ENCODE peak calls at places on chromosomes 1 and 21, in five cellular contexts. A is CD8-positive, alpha-beta memory T cell; S is PC-3; D is stomach; U is heart right ventricle. R is an unnamed sample.

GRCh38 chr1:3070654-3071506 is 1.9 kb downstream of the PRDM16 start:
- DNase-seq in A (no peak), S (no peak), D (no peak), U (no peak), R (no peak)

GRCh38 chr1:182413969-182414368 is 13.5 kb upstream of the TEDDM1 start:
- DNase-seq in A (no peak), S (no peak), D (no peak), U (no peak), R (no peak)

GRCh38 chr1:35364732-35365131 is 96.2 kb downstream of the ZMYM4 start:
- DNase-seq in A (no peak), S (no peak), D (no peak), U (no peak), R (no peak)

GRCh38 chr1:22119626-22120468 is 23.1 kb downstream of the WNT4 start:
- DNase-seq in A (no peak), S (no peak), D (no peak), U (no peak), R (no peak)

GRCh38 chr1:242033331-242033956 is 34.5 kb upstream of the MAP1LC3C start:
- DNase-seq in A (no peak), S (no peak), D (no peak), U (no peak), R (no peak)

GRCh38 chr1:182149411-182149965 is 88.0 kb upstream of the ZNF648 start:
- DNase-seq in A (no peak), S (no peak), D (peak), U (no peak), R (no peak)

GRCh38 chr1:61094677-61095076 is 12.3 kb downstream of the NFIA start:
- DNase-seq in A (no peak), S (no peak), D (no peak), U (no peak), R (no peak)

GRCh38 chr1:11280719-11281376 is 7.8 kb downstream of the UBIAD1 start:
- DNase-seq in A (no peak), S (no peak), D (no peak), U (no peak), R (no peak)

GRCh38 chr21:46154955-46155513 is 345 bp downstream of the FTCD start:
- DNase-seq in A (no peak), S (no peak), D (no peak), U (no peak), R (no peak)

GRCh38 chr1:116951175-116951935 is 41.6 kb downstream of the PTGFRN start:
- DNase-seq in A (no peak), S (peak), D (no peak), U (peak), R (no peak)

GRCh38 chr1:33222381-33222780 is 33.9 kb upstream of the ZNF362 start:
- DNase-seq in A (no peak), S (no peak), D (no peak), U (no peak), R (no peak)

GRCh38 chr1:229597877-229598276 is 28.0 kb downstream of the TAF5L start:
- DNase-seq in A (no peak), S (no peak), D (no peak), U (no peak), R (no peak)

GRCh38 chr21:46179708-46180078 is 4.6 kb downstream of the SPATC1L start:
- DNase-seq in A (no peak), S (no peak), D (no peak), U (peak), R (no peak)

GRCh38 chr1:91402023-91402422 is 2.6 kb downstream of the HFM1 start:
- DNase-seq in A (no peak), S (peak), D (no peak), U (no peak), R (no peak)

GRCh38 chr1:168739908-168740307 is 10.9 kb upstream of the DPT start:
- DNase-seq in A (no peak), S (no peak), D (no peak), U (no peak), R (no peak)

GRCh38 chr1:65881070-65881594 is 88.4 kb downstream of the PDE4B start:
- DNase-seq in A (no peak), S (no peak), D (no peak), U (no peak), R (no peak)

GRCh38 chr1:48036693-48037386 is 39.7 kb upstream of the TRABD2B start:
- DNase-seq in A (no peak), S (peak), D (no peak), U (no peak), R (no peak)

GRCh38 chr1:6888268-6888667 is 103.0 kb downstream of the CAMTA1 start:
- DNase-seq in A (no peak), S (no peak), D (no peak), U (no peak), R (no peak)

GRCh38 chr1:205537386-205538018 is 33.0 kb downstream of the CDK18 start:
- DNase-seq in A (no peak), S (peak), D (no peak), U (no peak), R (peak)

GRCh38 chr1:229192851-229193250 is 78.1 kb upstream of the RAB4A start:
- DNase-seq in A (no peak), S (no peak), D (no peak), U (no peak), R (no peak)

GRCh38 chr1:174875306-174875705 is 124.4 kb upstream of the CACYBP start:
- DNase-seq in A (peak), S (peak), D (peak), U (no peak), R (peak)

GRCh38 chr1:175826705-175827104 is 83.3 kb upstream of the TNR start:
- DNase-seq in A (no peak), S (no peak), D (no peak), U (no peak), R (no peak)

GRCh38 chr1:239587066-239587465 is 200.7 kb downstream of the CHRM3 start:
- DNase-seq in A (peak), S (no peak), D (no peak), U (no peak), R (no peak)

GRCh38 chr21:34830386-34831140 is 161.8 kb downstream of the CLIC6 start:
- DNase-seq in A (no peak), S (no peak), D (no peak), U (no peak), R (no peak)

GRCh38 chr21:44517175-44517899 is 22.7 kb downstream of the KRTAP10-1 start:
- DNase-seq in A (no peak), S (no peak), D (peak), U (no peak), R (no peak)

GRCh38 chr1:209733409-209734192 is 22.3 kb upstream of the TRAF3IP3 start:
- DNase-seq in A (no peak), S (no peak), D (no peak), U (no peak), R (no peak)

GRCh38 chr21:28521932-28522826 is 470.5 kb downstream of the LTN1 start:
- DNase-seq in A (peak), S (peak), D (no peak), U (no peak), R (peak)

GRCh38 chr1:2356401-2356800 is 35.0 kb downstream of the MORN1 start:
- DNase-seq in A (no peak), S (no peak), D (no peak), U (peak), R (no peak)

GRCh38 chr21:43866233-43866632 is 1.2 kb downstream of the AGPAT3 start:
- DNase-seq in A (peak), S (peak), D (no peak), U (peak), R (no peak)

GRCh38 chr1:88727205-88727604 is 43.1 kb downstream of the PKN2 start:
- DNase-seq in A (no peak), S (no peak), D (no peak), U (no peak), R (no peak)

GRCh38 chr1:88730995-88731394 is 46.9 kb downstream of the PKN2 start:
- DNase-seq in A (no peak), S (no peak), D (no peak), U (no peak), R (no peak)

GRCh38 chr1:88729297-88729696 is 45.2 kb downstream of the PKN2 start:
- DNase-seq in A (no peak), S (no peak), D (no peak), U (no peak), R (no peak)

GRCh38 chr1:88730132-88730675 is 46.1 kb downstream of the PKN2 start:
- DNase-seq in A (no peak), S (no peak), D (no peak), U (no peak), R (no peak)

GRCh38 chr1:88731475-88731874 is 47.4 kb downstream of the PKN2 start:
- DNase-seq in A (no peak), S (peak), D (no peak), U (no peak), R (no peak)
- H3K4me3 ChIP-seq in A (no peak), S (peak), D (no peak), U (no peak), R (no peak)

GRCh38 chr1:201396859-201397464 is 2.2 kb downstream of the LAD1 start:
- DNase-seq in A (no peak), S (peak), D (peak), U (no peak), R (peak)

GRCh38 chr1:201399018-201399351 is at the start of gene LAD1:
- DNase-seq in A (no peak), S (no peak), D (no peak), U (no peak), R (no peak)

GRCh38 chr1:201399352-201400126 is 415 bp upstream of the LAD1 start:
- DNase-seq in A (no peak), S (peak), D (peak), U (no peak), R (peak)

GRCh38 chr1:201395936-201396335 is 3.2 kb downstream of the LAD1 start:
- DNase-seq in A (no peak), S (no peak), D (no peak), U (no peak), R (no peak)

GRCh38 chr1:201397675-201398074 is 1.4 kb downstream of the LAD1 start:
- DNase-seq in A (no peak), S (peak), D (peak), U (no peak), R (peak)
- H3K4me3 ChIP-seq in A (no peak), S (peak), D (peak), U (no peak), R (peak)

DNA sequence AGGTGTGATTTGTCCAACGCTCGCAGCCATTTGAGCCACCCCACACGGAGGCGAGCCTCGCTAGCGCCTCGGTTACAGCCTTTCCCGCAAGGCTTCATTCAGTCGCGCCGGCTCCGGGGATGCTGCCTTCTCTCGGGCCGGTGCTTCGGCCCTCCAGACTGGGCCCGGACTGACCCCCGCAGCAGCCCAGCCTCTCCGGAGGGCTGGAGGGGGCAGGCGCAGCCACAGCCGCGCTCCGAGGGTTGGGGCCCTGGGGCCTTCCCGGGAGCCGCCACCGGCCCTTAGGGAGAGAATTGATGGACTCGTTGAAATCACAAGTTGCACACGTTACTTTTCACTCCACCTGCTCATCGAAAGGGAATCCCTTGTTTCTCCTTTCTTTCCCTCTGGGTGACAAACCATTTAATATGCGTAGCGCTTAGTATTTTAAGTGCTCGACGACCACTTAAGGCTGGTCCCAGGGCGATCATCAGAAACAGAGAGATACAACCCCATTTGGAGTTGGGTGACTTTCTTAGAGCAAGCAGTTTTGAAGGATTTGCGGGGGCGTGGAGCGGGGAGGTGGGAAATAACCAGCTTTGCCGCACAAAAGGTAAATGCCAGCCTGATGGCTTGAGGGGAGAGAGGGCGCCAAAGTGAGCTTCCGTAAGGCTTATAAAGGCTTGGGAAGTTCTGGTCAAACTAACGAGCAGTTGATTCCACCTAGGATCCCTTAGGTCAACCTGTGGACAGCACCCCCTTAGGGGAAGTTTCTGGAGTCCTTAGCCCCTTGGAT is 24.6 kb upstream of the ENAH start:
- DNase-seq in A (no peak), S (no peak), D (no peak), U (no peak), R (no peak)
- H3K4me3 ChIP-seq in A (no peak), S (no peak), D (no peak), U (peak), R (no peak)

GRCh38 chr1:212566522-212567479 is 41.8 kb upstream of the ATF3 start:
- DNase-seq in A (peak), S (peak), D (peak), U (no peak), R (peak)
- H3K4me3 ChIP-seq in A (peak), S (peak), D (peak), U (peak), R (peak)

GRCh38 chr1:45864765-45865164 is 61.4 kb downstream of the MAST2 start:
- DNase-seq in A (no peak), S (peak), D (no peak), U (no peak), R (no peak)
- H3K4me3 ChIP-seq in A (no peak), S (peak), D (peak), U (peak), R (no peak)

DNA sequence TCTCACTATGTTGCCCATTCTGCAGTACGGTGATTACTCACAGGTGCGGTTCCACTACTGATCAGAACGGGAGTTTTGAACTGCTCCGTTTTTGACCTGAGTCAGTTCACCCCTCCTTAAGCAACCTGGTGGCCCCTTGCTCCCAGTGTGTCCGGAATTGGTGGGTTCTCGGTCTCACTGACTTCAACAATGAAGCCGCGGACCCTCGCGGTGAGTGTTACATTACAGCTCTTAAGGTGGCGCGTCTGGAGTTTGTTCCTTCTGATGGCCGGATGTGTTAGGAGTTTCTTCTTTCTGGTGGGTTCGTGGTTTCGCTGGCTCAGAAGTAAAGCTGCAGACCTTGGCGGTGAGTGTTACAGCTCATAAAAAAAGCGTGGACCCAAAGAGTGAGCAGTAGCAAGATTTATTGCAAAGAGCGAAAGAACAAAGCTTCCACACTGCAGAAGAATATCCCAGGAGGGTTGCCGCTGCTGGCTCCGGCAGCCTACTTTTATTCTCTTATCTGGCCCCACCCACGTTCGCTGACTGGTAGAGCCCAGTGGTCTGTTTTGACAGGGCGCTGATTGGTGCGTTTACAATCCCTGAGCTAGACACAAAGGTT is 17.6 kb upstream of the PARP1 start:
- DNase-seq in A (peak), S (no peak), D (no peak), U (no peak), R (no peak)
- H3K4me3 ChIP-seq in A (peak), S (no peak), D (no peak), U (no peak), R (no peak)

GRCh38 chr1:215768303-215768702 is 201.2 kb downstream of the KCTD3 start:
- DNase-seq in A (no peak), S (no peak), D (no peak), U (no peak), R (no peak)

GRCh38 chr1:215766521-215766920 is 199.4 kb downstream of the KCTD3 start:
- DNase-seq in A (no peak), S (no peak), D (no peak), U (no peak), R (no peak)

DNA sequence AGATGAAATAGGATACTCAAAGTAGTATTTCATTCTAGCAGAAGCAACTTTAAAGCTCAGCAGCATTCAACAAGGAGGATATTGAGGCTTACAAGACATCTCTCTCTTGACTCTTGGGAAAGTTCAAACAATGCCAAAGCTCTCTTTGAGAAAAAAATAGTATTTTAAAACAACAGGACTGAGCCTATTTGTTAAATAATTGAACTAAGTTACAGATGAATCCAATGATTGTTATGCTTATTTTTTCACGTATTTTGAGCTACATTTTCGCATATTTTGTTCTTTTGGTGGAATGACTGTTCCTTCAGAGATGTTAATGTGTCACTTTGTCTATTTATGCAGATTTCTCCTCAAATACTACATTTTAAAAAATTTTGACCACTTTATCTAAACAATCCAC is 200.7 kb downstream of the KCTD3 start:
- DNase-seq in A (no peak), S (no peak), D (no peak), U (no peak), R (no peak)
- H3K4me3 ChIP-seq in A (no peak), S (no peak), D (no peak), U (no peak), R (no peak)